ENCODE peak calls at places on chromosomes 12 and 14, in five cellular contexts. U is CD8-positive, alpha-beta memory T cell; V is aorta; Q is cardiac muscle cell; O is mammary epithelial cell. E is an unnamed sample.

GRCh38 chr12:53481957-53482586 is 17.2 kb downstream of the MAP3K12 start:
- DNase-seq in U (no peak), V (no peak), Q (peak), O (no peak), E (no peak)

GRCh38 chr14:23483216-23483854 is 13.8 kb downstream of the NGDN start:
- DNase-seq in U (no peak), V (no peak), Q (peak), O (no peak), E (no peak)

GRCh38 chr14:69693145-69693544 is 73.8 kb upstream of the SRSF5 start:
- DNase-seq in U (no peak), V (no peak), Q (no peak), O (no peak), E (no peak)

GRCh38 chr12:47391566-47391965 is 311.8 kb upstream of the AMIGO2 start:
- DNase-seq in U (peak), V (no peak), Q (no peak), O (no peak), E (no peak)

GRCh38 chr12:22230280-22230794 is 104.2 kb downstream of the ST8SIA1 start:
- DNase-seq in U (no peak), V (no peak), Q (no peak), O (no peak), E (no peak)

GRCh38 chr14:105879503-105879866 is 353.1 kb downstream of the TMEM121 start:
- DNase-seq in U (no peak), V (no peak), Q (no peak), O (no peak), E (no peak)

GRCh38 chr14:92785601-92786426 is 8.3 kb upstream of the GOLGA5 start:
- DNase-seq in U (no peak), V (peak), Q (no peak), O (peak), E (peak)

GRCh38 chr12:52036587-52037171 is 14.6 kb upstream of the NR4A1 start:
- DNase-seq in U (peak), V (peak), Q (peak), O (peak), E (peak)

GRCh38 chr12:46472893-46473633 is 100.5 kb upstream of the SLC38A2 start:
- DNase-seq in U (no peak), V (no peak), Q (peak), O (no peak), E (no peak)

GRCh38 chr12:63064080-63064479 is 86.9 kb downstream of the AVPR1A start:
- DNase-seq in U (no peak), V (no peak), Q (no peak), O (peak), E (no peak)

GRCh38 chr14:91009501-91010152 is 50.8 kb downstream of the RPS6KA5 start:
- DNase-seq in U (no peak), V (no peak), Q (no peak), O (no peak), E (no peak)

GRCh38 chr14:106883218-106883692 is 1356.9 kb downstream of the TMEM121 start:
- DNase-seq in U (peak), V (peak), Q (no peak), O (no peak), E (no peak)

GRCh38 chr14:59634617-59635016 is 58.0 kb upstream of the CCDC175 start:
- DNase-seq in U (no peak), V (no peak), Q (no peak), O (peak), E (no peak)

GRCh38 chr14:92460916-92461579 is 52.5 kb upstream of the RIN3 start:
- DNase-seq in U (no peak), V (peak), Q (no peak), O (no peak), E (no peak)

GRCh38 chr12:27424631-27425230 is 21.8 kb upstream of the SMCO2 start:
- DNase-seq in U (no peak), V (no peak), Q (peak), O (peak), E (peak)

GRCh38 chr12:41052441-41052840 is 135.7 kb upstream of the PDZRN4 start:
- DNase-seq in U (no peak), V (no peak), Q (no peak), O (no peak), E (no peak)

GRCh38 chr12:29794869-29795268 is 11.1 kb upstream of the TMTC1 start:
- DNase-seq in U (no peak), V (no peak), Q (no peak), O (no peak), E (no peak)

GRCh38 chr12:54306925-54307731 is 6.3 kb upstream of the NFE2 start:
- DNase-seq in U (no peak), V (peak), Q (no peak), O (peak), E (peak)

GRCh38 chr14:105525861-105526780 is at the start of gene TMEM121:
- DNase-seq in U (peak), V (no peak), Q (peak), O (no peak), E (peak)

GRCh38 chr12:81354327-81354932 is 276.6 kb downstream of the ACSS3 start:
- DNase-seq in U (no peak), V (no peak), Q (no peak), O (no peak), E (no peak)

GRCh38 chr12:81365284-81365683 is 287.4 kb downstream of the ACSS3 start:
- DNase-seq in U (no peak), V (no peak), Q (no peak), O (no peak), E (no peak)

GRCh38 chr12:81360916-81361315 is 283.0 kb downstream of the ACSS3 start:
- DNase-seq in U (no peak), V (no peak), Q (no peak), O (no peak), E (no peak)

DNA sequence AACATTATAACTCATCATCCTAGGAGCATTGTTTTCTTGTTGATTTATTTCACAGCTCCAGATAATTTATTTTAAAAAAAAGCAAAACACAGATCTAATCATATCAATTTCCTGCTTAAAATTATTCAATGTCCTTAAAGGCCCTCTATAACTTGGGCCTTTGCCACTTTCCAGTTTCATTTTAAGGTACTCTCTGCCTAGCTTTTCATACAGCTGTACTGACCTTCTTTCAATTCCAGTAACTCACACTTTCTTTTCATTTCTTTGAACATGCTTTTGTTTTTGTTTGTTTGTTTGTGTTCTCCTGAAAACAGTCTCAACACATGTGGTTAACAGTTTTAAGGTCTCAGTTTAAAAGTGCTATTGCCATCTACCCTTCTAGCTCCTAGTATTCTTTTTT is 281.9 kb downstream of the ACSS3 start:
- DNase-seq in U (no peak), V (no peak), Q (no peak), O (no peak), E (no peak)
- H3K27ac ChIP-seq in U (no peak), V (no peak), Q (no peak), O (no peak), E (no peak)

GRCh38 chr12:2273751-2274150 is 221.0 kb downstream of the CACNA1C start:
- DNase-seq in U (no peak), V (no peak), Q (no peak), O (no peak), E (no peak)

GRCh38 chr12:2273288-2273687 is 220.5 kb downstream of the CACNA1C start:
- DNase-seq in U (no peak), V (peak), Q (no peak), O (no peak), E (no peak)

GRCh38 chr12:2270846-2271245 is 218.1 kb downstream of the CACNA1C start:
- DNase-seq in U (no peak), V (no peak), Q (no peak), O (no peak), E (no peak)

GRCh38 chr12:2274733-2275132 is 221.9 kb downstream of the CACNA1C start:
- DNase-seq in U (no peak), V (no peak), Q (no peak), O (no peak), E (no peak)

GRCh38 chr12:2271961-2272360 is 219.2 kb downstream of the CACNA1C start:
- DNase-seq in U (no peak), V (no peak), Q (no peak), O (no peak), E (no peak)
- H3K27ac ChIP-seq in U (no peak), V (no peak), Q (no peak), O (no peak), E (no peak)

GRCh38 chr12:109950625-109951024 is 45.5 kb downstream of the GIT2 start:
- DNase-seq in U (no peak), V (no peak), Q (no peak), O (no peak), E (no peak)

GRCh38 chr12:109948382-109948781 is 47.8 kb downstream of the GIT2 start:
- DNase-seq in U (no peak), V (no peak), Q (no peak), O (no peak), E (no peak)

GRCh38 chr12:109947511-109947910 is 47.4 kb downstream of the TCHP start:
- DNase-seq in U (no peak), V (no peak), Q (no peak), O (peak), E (no peak)

GRCh38 chr12:109951136-109951535 is 45.0 kb downstream of the GIT2 start:
- DNase-seq in U (no peak), V (no peak), Q (no peak), O (peak), E (no peak)

DNA sequence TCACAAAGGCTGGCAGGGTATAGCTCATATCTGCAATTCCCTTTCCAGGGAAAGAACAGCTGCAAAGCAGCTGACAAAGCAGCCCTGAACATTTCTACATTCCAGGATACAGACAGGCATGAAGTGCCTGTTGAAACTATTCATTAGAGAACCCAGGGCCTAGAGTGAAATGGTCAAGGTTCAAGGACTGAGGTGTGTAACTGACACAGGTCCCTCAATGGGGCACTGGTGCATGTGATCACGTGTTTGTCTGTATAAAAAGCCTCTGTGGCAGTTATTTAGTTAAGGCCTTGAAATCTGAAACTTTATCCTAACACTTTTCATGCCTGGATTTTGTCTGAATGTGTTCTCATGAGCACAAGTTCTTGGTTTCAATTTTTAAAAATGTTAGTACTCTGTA is 47.1 kb downstream of the GIT2 start:
- DNase-seq in U (no peak), V (no peak), Q (peak), O (no peak), E (no peak)
- H3K27ac ChIP-seq in U (no peak), V (no peak), Q (peak), O (no peak), E (peak)

DNA sequence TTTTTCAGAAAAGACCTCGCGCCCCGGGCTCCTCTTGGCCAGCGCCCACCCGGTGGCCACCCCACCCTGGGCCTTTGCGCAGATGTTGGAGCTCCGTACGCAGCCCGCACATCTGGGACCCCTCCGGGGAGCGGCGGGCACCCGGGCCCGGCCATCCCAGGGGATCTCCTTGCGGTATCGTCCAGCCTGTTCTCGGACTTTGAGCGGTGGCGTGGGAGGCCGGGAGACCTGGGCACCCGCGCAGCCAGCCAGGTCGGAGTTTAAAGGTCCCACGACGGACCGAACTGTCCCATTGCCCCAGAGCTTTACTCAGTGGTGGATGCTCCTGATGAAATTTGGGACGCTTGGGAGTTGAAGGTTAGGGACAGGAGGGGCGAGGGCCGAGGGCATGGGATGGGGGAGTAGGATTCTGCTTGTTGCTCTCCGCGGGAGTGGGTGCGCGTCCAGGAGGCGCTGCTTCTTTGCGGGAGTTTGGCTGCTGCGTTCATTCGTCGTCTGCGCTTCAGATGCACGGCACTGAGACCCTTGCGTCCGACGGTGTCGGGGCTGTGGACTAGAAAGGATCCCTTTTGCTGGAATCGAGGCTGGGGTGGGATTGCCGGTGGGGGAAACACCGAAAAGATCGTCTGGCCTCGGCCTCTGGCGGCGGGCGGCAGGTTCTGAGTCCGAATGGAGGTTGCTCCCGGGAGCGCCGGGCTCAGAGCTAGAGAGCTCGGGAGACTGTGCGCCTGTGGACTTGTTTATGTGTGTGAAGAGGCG is 1.4 kb downstream of the NTF3 start:
- DNase-seq in U (no peak), V (no peak), Q (peak), O (no peak), E (no peak)
- H3K27ac ChIP-seq in U (no peak), V (peak), Q (no peak), O (no peak), E (peak)

GRCh38 chr12:59595557-59596231 is at the start of gene SLC16A7:
- DNase-seq in U (peak), V (peak), Q (peak), O (peak), E (peak)
- H3K27ac ChIP-seq in U (peak), V (peak), Q (peak), O (peak), E (peak)

E was measured in uterus.